ENCODE peak calls at places on chromosomes 7 and 10, in four cellular contexts. One of them, this sample, is unnamed.

GRCh38 chr10:100562806-100563293 is 27.1 kb downstream of the HIF1AN start:
- DNase-seq in foreskin fibroblast: peak
- DNase-seq in GF-D8: peak
- DNase-seq in HEK293T: peak
- DNase-seq in this sample: peak

GRCh38 chr7:779480-779879 is 52.4 kb upstream of the PRKAR1B start:
- DNase-seq in foreskin fibroblast: no peak
- DNase-seq in GF-D8: no peak
- DNase-seq in HEK293T: no peak
- DNase-seq in this sample: no peak

GRCh38 chr10:43220971-43221418 is 45.9 kb downstream of the RASGEF1A start:
- DNase-seq in foreskin fibroblast: no peak
- DNase-seq in GF-D8: no peak
- DNase-seq in HEK293T: no peak
- DNase-seq in this sample: no peak

GRCh38 chr7:3518546-3518945 is 217.5 kb downstream of the SDK1 start:
- DNase-seq in foreskin fibroblast: no peak
- DNase-seq in GF-D8: no peak
- DNase-seq in HEK293T: no peak
- DNase-seq in this sample: no peak

GRCh38 chr10:58662314-58662713 is 149.6 kb downstream of the BICC1 start:
- DNase-seq in foreskin fibroblast: peak
- DNase-seq in GF-D8: no peak
- DNase-seq in HEK293T: no peak
- DNase-seq in this sample: no peak

GRCh38 chr7:115230882-115231508 is 309.1 kb downstream of the MDFIC start:
- DNase-seq in foreskin fibroblast: peak
- DNase-seq in GF-D8: no peak
- DNase-seq in HEK293T: no peak
- DNase-seq in this sample: no peak

GRCh38 chr10:17209302-17209701 is 7.8 kb upstream of the TRDMT1 start:
- DNase-seq in foreskin fibroblast: no peak
- DNase-seq in GF-D8: no peak
- DNase-seq in HEK293T: no peak
- DNase-seq in this sample: no peak

GRCh38 chr7:716212-716611 is 10.3 kb upstream of the DNAAF5 start:
- DNase-seq in foreskin fibroblast: no peak
- DNase-seq in GF-D8: no peak
- DNase-seq in HEK293T: no peak
- DNase-seq in this sample: no peak

GRCh38 chr10:34890931-34891330 is 75.8 kb upstream of the PARD3 start:
- DNase-seq in foreskin fibroblast: no peak
- DNase-seq in GF-D8: no peak
- DNase-seq in HEK293T: no peak
- DNase-seq in this sample: no peak

GRCh38 chr10:91691981-91692380 is 59.1 kb upstream of the PPP1R3C start:
- DNase-seq in foreskin fibroblast: no peak
- DNase-seq in GF-D8: no peak
- DNase-seq in HEK293T: no peak
- DNase-seq in this sample: no peak

GRCh38 chr7:86320886-86321285 is 322.8 kb upstream of the GRM3 start:
- DNase-seq in foreskin fibroblast: no peak
- DNase-seq in GF-D8: no peak
- DNase-seq in HEK293T: no peak
- DNase-seq in this sample: no peak

GRCh38 chr10:125859128-125859817 is 21.8 kb downstream of the DHX32 start:
- DNase-seq in foreskin fibroblast: no peak
- DNase-seq in GF-D8: no peak
- DNase-seq in HEK293T: no peak
- DNase-seq in this sample: no peak

GRCh38 chr7:151711906-151712771 is 164.8 kb downstream of the PRKAG2 start:
- DNase-seq in foreskin fibroblast: no peak
- DNase-seq in GF-D8: no peak
- DNase-seq in HEK293T: no peak
- DNase-seq in this sample: no peak

GRCh38 chr7:69710773-69711445 is 112.6 kb downstream of the AUTS2 start:
- DNase-seq in foreskin fibroblast: no peak
- DNase-seq in GF-D8: no peak
- DNase-seq in HEK293T: no peak
- DNase-seq in this sample: no peak

GRCh38 chr10:78458983-78459638 is 425.4 kb downstream of the RPS24 start:
- DNase-seq in foreskin fibroblast: peak
- DNase-seq in GF-D8: no peak
- DNase-seq in HEK293T: no peak
- DNase-seq in this sample: no peak

GRCh38 chr10:44715081-44715480 is 196.1 kb upstream of the TMEM72 start:
- DNase-seq in foreskin fibroblast: peak
- DNase-seq in GF-D8: no peak
- DNase-seq in HEK293T: no peak
- DNase-seq in this sample: no peak

GRCh38 chr7:157520249-157520648 is 183.4 kb downstream of the DNAJB6 start:
- DNase-seq in foreskin fibroblast: no peak
- DNase-seq in GF-D8: no peak
- DNase-seq in HEK293T: no peak
- DNase-seq in this sample: peak

GRCh38 chr10:113454341-113455061 is 98.4 kb upstream of the HABP2 start:
- DNase-seq in foreskin fibroblast: peak
- DNase-seq in GF-D8: no peak
- DNase-seq in HEK293T: peak
- DNase-seq in this sample: peak

GRCh38 chr10:104809288-104810090 is 168.4 kb downstream of the SORCS3 start:
- DNase-seq in foreskin fibroblast: peak
- DNase-seq in GF-D8: no peak
- DNase-seq in HEK293T: no peak
- DNase-seq in this sample: no peak

GRCh38 chr7:99623702-99624447 is 7.1 kb downstream of the ZSCAN25 start:
- DNase-seq in foreskin fibroblast: no peak
- DNase-seq in GF-D8: no peak
- DNase-seq in HEK293T: no peak
- DNase-seq in this sample: peak

GRCh38 chr7:143318661-143319060 is 2.8 kb downstream of the CLCN1 start:
- DNase-seq in foreskin fibroblast: peak
- DNase-seq in GF-D8: no peak
- DNase-seq in HEK293T: no peak
- DNase-seq in this sample: no peak

GRCh38 chr7:80002865-80003264 is 131.8 kb upstream of the GNAI1 start:
- DNase-seq in foreskin fibroblast: peak
- DNase-seq in GF-D8: no peak
- DNase-seq in HEK293T: no peak
- DNase-seq in this sample: no peak

GRCh38 chr7:71267734-71268133 is 135.8 kb downstream of the GALNT17 start:
- DNase-seq in foreskin fibroblast: no peak
- DNase-seq in GF-D8: no peak
- DNase-seq in HEK293T: no peak
- DNase-seq in this sample: no peak

GRCh38 chr7:71708710-71709109 is 576.8 kb downstream of the GALNT17 start:
- DNase-seq in foreskin fibroblast: no peak
- DNase-seq in GF-D8: no peak
- DNase-seq in HEK293T: no peak
- DNase-seq in this sample: no peak

GRCh38 chr10:130809761-130810515 is 501.6 kb downstream of the TCERG1L start:
- DNase-seq in foreskin fibroblast: no peak
- DNase-seq in GF-D8: no peak
- DNase-seq in HEK293T: no peak
- DNase-seq in this sample: no peak

GRCh38 chr10:71772832-71773220 is 494 bp downstream of the VSIR start:
- DNase-seq in foreskin fibroblast: no peak
- DNase-seq in GF-D8: no peak
- DNase-seq in HEK293T: no peak
- DNase-seq in this sample: no peak

GRCh38 chr10:810351-810846 is 120.9 kb upstream of the DIP2C start:
- DNase-seq in foreskin fibroblast: no peak
- DNase-seq in GF-D8: no peak
- DNase-seq in HEK293T: peak
- DNase-seq in this sample: peak

GRCh38 chr10:132722980-132723970 is 62.7 kb downstream of the NKX6-2 start:
- DNase-seq in foreskin fibroblast: no peak
- DNase-seq in GF-D8: no peak
- DNase-seq in HEK293T: no peak
- DNase-seq in this sample: no peak

GRCh38 chr10:102408728-102409603 is 9.6 kb downstream of the PSD start:
- DNase-seq in foreskin fibroblast: peak
- DNase-seq in GF-D8: no peak
- DNase-seq in HEK293T: peak
- DNase-seq in this sample: peak

GRCh38 chr7:30988346-30989005 is 24.7 kb downstream of the GHRHR start:
- DNase-seq in foreskin fibroblast: peak
- DNase-seq in GF-D8: no peak
- DNase-seq in HEK293T: no peak
- DNase-seq in this sample: peak

GRCh38 chr7:12646139-12646538 is 41.3 kb upstream of the ARL4A start:
- DNase-seq in foreskin fibroblast: no peak
- DNase-seq in GF-D8: no peak
- DNase-seq in HEK293T: no peak
- DNase-seq in this sample: no peak

GRCh38 chr7:123871998-123872867 is 27.3 kb downstream of the HYAL4 start:
- DNase-seq in foreskin fibroblast: peak
- DNase-seq in GF-D8: no peak
- DNase-seq in HEK293T: peak
- DNase-seq in this sample: peak

This sample was measured in ecto neural progenitor cell.